ENCODE peak calls at places on chromosome 1, in eight cellular contexts. U is fibroblast of mammary gland, J is AG09309, S is dorsolateral prefrontal cortex, Y is mesothelial cell of epicardium, P is RWPE1, I is kidney, O is AG09319. G is an unnamed sample.

GRCh38 chr1:198713081-198713480 is 74.2 kb downstream of the PTPRC start:
- DNase-seq in U (peak), J (peak), S (no peak), Y (no peak), P (peak), I (no peak), O (no peak), G (no peak)

GRCh38 chr1:168893359-168893791 is 164.4 kb upstream of the DPT start:
- DNase-seq in U (peak), J (no peak), S (peak), Y (no peak), P (peak), I (no peak), O (no peak), G (no peak)

GRCh38 chr1:230308821-230309220 is 117.3 kb downstream of the PGBD5 start:
- DNase-seq in U (no peak), J (no peak), S (no peak), Y (no peak), P (no peak), I (peak), O (no peak), G (no peak)

GRCh38 chr1:179380299-179380698 is 14.5 kb downstream of the AXDND1 start:
- DNase-seq in U (no peak), J (no peak), S (no peak), Y (no peak), P (no peak), I (no peak), O (no peak), G (no peak)

GRCh38 chr1:239675735-239676134 is 289.4 kb downstream of the CHRM3 start:
- DNase-seq in U (no peak), J (no peak), S (no peak), Y (no peak), P (no peak), I (no peak), O (no peak), G (no peak)

GRCh38 chr1:170698301-170698700 is 34.4 kb downstream of the PRRX1 start:
- DNase-seq in U (no peak), J (no peak), S (no peak), Y (no peak), P (no peak), I (no peak), O (no peak), G (no peak)

GRCh38 chr1:50929376-50929958 is 30.6 kb downstream of the FAF1 start:
- DNase-seq in U (peak), J (peak), S (no peak), Y (no peak), P (peak), I (no peak), O (peak), G (no peak)

GRCh38 chr1:61754545-61754944 is 12.3 kb downstream of the PATJ start:
- DNase-seq in U (no peak), J (no peak), S (no peak), Y (no peak), P (peak), I (no peak), O (no peak), G (no peak)

GRCh38 chr1:19737413-19737812 is 62.3 kb downstream of the TMCO4 start:
- DNase-seq in U (peak), J (no peak), S (no peak), Y (no peak), P (peak), I (no peak), O (no peak), G (no peak)

GRCh38 chr1:226678701-226679100 is 60.4 kb downstream of the ITPKB start:
- DNase-seq in U (no peak), J (no peak), S (no peak), Y (no peak), P (no peak), I (no peak), O (no peak), G (no peak)

GRCh38 chr1:78426398-78426797 is 64.4 kb upstream of the PTGFR start:
- DNase-seq in U (no peak), J (no peak), S (no peak), Y (no peak), P (no peak), I (no peak), O (no peak), G (no peak)

GRCh38 chr1:172241540-172241939 is 178.9 kb upstream of the C1orf105 start:
- DNase-seq in U (no peak), J (no peak), S (no peak), Y (no peak), P (no peak), I (no peak), O (no peak), G (no peak)

GRCh38 chr1:106952766-106953165 is 103.7 kb upstream of the PRMT6 start:
- DNase-seq in U (peak), J (no peak), S (no peak), Y (no peak), P (peak), I (no peak), O (no peak), G (no peak)

GRCh38 chr1:150173161-150173585 is 23.5 kb downstream of the PLEKHO1 start:
- DNase-seq in U (no peak), J (no peak), S (no peak), Y (no peak), P (no peak), I (no peak), O (no peak), G (no peak)

GRCh38 chr1:39122056-39122455 is 82.4 kb upstream of the MACF1 start:
- DNase-seq in U (no peak), J (no peak), S (no peak), Y (no peak), P (no peak), I (no peak), O (no peak), G (no peak)

GRCh38 chr1:180188103-180188506 is 33.4 kb downstream of the QSOX1 start:
- DNase-seq in U (peak), J (no peak), S (peak), Y (no peak), P (peak), I (no peak), O (no peak), G (peak)

GRCh38 chr1:183871142-183871541 is 66.2 kb downstream of the RGL1 start:
- DNase-seq in U (peak), J (no peak), S (no peak), Y (no peak), P (no peak), I (no peak), O (no peak), G (no peak)

GRCh38 chr1:222098382-222098781 is 356.5 kb upstream of the DUSP10 start:
- DNase-seq in U (no peak), J (no peak), S (no peak), Y (no peak), P (no peak), I (no peak), O (no peak), G (no peak)

GRCh38 chr1:59238993-59239392 is 57.9 kb upstream of the FGGY start:
- DNase-seq in U (no peak), J (no peak), S (no peak), Y (no peak), P (no peak), I (no peak), O (no peak), G (no peak)

GRCh38 chr1:79431341-79431740 is 424.8 kb upstream of the ADGRL4 start:
- DNase-seq in U (no peak), J (no peak), S (no peak), Y (no peak), P (no peak), I (no peak), O (no peak), G (no peak)

GRCh38 chr1:165257969-165258459 is 98.5 kb downstream of the LMX1A start:
- DNase-seq in U (peak), J (peak), S (no peak), Y (peak), P (peak), I (no peak), O (peak), G (peak)

GRCh38 chr1:155003766-155004351 is 1.3 kb downstream of the ZBTB7B start:
- DNase-seq in U (peak), J (no peak), S (peak), Y (no peak), P (no peak), I (peak), O (no peak), G (no peak)

GRCh38 chr1:28036431-28036830 is 52.0 kb downstream of the EYA3 start:
- DNase-seq in U (no peak), J (no peak), S (no peak), Y (no peak), P (no peak), I (no peak), O (no peak), G (no peak)

GRCh38 chr1:228488818-228489674 is 1.9 kb downstream of the RNF187 start:
- DNase-seq in U (no peak), J (no peak), S (no peak), Y (no peak), P (no peak), I (no peak), O (no peak), G (no peak)

GRCh38 chr1:201359031-201359872 is 18.2 kb downstream of the TNNT2 start:
- DNase-seq in U (no peak), J (no peak), S (no peak), Y (no peak), P (no peak), I (peak), O (no peak), G (no peak)

GRCh38 chr1:54866801-54867716 is 19.9 kb downstream of the DHCR24 start:
- DNase-seq in U (no peak), J (no peak), S (no peak), Y (no peak), P (no peak), I (no peak), O (no peak), G (no peak)

GRCh38 chr1:32332290-32333079 is 3.5 kb downstream of the MARCKSL1 start:
- DNase-seq in U (no peak), J (no peak), S (peak), Y (no peak), P (no peak), I (peak), O (no peak), G (no peak)

GRCh38 chr1:181104790-181105133 is 16.3 kb downstream of the IER5 start:
- DNase-seq in U (no peak), J (no peak), S (no peak), Y (peak), P (no peak), I (no peak), O (no peak), G (peak)

GRCh38 chr1:59414406-59415133 is 117.7 kb downstream of the FGGY start:
- DNase-seq in U (peak), J (peak), S (no peak), Y (no peak), P (no peak), I (no peak), O (no peak), G (no peak)

GRCh38 chr1:71231751-71232150 is 150.9 kb upstream of the ZRANB2 start:
- DNase-seq in U (no peak), J (no peak), S (no peak), Y (no peak), P (no peak), I (no peak), O (no peak), G (no peak)

GRCh38 chr1:155466996-155467395 is 95.6 kb downstream of the ASH1L start:
- DNase-seq in U (peak), J (no peak), S (no peak), Y (no peak), P (peak), I (no peak), O (no peak), G (no peak)

DNA sequence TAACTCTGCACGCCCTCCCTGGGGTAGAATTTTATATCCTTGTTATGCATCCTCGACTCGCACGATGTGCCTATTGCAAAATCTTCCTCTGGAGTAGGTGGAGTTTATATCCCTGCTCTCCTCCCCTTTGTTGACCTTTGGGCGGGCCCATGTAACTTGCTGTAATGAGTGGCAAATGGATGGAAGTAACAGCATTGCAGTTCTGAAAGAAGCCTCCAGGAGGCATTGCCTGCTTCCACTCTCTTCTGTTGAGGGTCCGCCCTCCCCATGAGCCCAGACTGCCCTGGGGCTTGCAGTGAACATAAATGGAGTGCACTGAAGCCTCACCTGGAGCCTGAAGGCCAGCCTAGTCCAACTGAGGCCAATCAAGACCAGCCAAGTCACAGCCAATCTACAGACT is 62.2 kb upstream of the GRIK3 start:
- DNase-seq in U (no peak), J (no peak), S (no peak), Y (no peak), P (no peak), I (no peak), O (no peak), G (peak)
- TF ChIP-seq CTCF in U (no peak), J (no peak), S (no peak), Y (peak), P (no peak), I (no peak), O (no peak), G (peak)

DNA sequence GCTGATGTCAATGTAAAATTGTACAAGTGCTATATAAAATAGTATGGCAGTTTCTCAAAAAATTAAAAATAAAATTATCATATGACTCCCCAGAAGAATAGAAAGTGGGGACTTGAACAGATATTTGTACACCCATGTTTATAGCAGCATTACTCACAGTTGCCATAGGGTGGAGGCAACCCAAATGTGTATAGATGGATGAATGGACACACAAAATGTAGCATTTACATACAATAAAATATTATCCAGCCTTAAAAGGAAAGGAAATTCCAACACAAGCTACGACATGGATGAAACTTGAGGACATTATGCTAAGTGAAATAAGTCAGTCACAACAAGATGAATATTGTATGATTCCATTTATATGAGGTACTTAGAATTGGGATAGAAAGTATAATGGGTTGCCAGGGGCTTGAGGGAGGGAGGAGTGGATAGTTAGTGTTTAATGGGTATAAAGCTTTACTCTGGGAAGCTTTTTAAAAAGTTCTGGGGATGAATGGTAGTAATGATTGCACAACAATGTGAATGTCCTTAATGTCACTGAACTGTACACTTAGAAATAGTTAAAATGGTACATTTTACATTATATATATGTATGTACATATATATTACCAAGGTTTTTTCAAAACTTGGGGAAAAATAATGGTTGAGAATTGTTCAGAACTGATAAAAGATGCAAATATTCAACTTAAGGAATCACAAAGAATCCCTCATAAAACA is 53.0 kb upstream of the ADORA3 start:
- DNase-seq in U (no peak), J (no peak), S (no peak), Y (no peak), P (no peak), I (no peak), O (no peak), G (no peak)
- TF ChIP-seq CTCF in U (no peak), J (no peak), S (no peak), Y (no peak), P (no peak), I (no peak), O (no peak), G (no peak)

DNA sequence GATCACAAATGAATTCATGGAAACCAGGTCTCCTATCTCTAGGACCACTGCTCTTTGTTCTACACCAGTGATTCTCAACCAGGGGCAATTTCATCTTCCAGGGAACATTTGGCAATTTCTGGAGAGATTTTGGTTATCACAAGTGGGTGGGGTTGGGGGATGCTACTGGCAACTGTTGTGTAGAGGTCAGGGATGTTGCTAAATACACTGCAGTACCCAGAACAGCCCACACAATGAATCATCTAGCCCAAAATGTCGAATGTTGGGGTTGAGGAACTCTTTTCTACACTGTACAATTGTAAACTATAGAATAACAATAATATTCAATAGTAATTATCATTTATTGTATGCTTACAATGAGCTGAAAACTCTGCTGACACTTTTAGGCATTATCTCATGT is 55.7 kb upstream of the UBE2U start:
- DNase-seq in U (peak), J (no peak), S (no peak), Y (no peak), P (no peak), I (no peak), O (no peak), G (no peak)
- TF ChIP-seq CTCF in U (no peak), J (no peak), S (no peak), Y (no peak), P (no peak), I (no peak), O (no peak), G (no peak)

GRCh38 chr1:117825414-117825813 is 104.0 kb downstream of the GDAP2 start:
- DNase-seq in U (peak), J (no peak), S (no peak), Y (no peak), P (no peak), I (no peak), O (no peak), G (no peak)

GRCh38 chr1:117826551-117827078 is 102.8 kb downstream of the GDAP2 start:
- DNase-seq in U (peak), J (peak), S (no peak), Y (no peak), P (peak), I (peak), O (no peak), G (no peak)

GRCh38 chr1:117830222-117830621 is 99.2 kb downstream of the GDAP2 start:
- DNase-seq in U (no peak), J (no peak), S (no peak), Y (no peak), P (no peak), I (no peak), O (no peak), G (no peak)

GRCh38 chr1:117826119-117826518 is 103.3 kb downstream of the GDAP2 start:
- DNase-seq in U (no peak), J (no peak), S (no peak), Y (no peak), P (no peak), I (no peak), O (no peak), G (no peak)

DNA sequence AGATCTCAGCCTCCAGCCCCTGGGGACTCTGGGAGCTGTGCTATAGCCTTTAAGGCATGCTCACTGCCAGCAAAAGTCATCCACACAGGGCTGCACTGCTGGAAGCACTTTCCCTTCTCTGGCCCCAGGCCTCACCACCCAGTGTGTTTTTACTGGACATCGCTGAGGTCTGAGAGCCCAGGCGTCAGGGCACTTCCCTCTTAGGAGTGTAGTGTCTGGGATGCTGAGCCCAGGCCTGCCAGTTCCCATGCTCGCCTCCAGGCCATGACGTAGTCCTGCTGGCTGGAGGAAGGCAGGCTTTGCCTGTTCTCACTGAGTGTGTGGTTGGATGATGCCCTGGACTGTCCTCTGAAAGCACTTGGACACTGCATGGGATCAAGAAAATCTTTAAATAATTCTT is 101.2 kb downstream of the GDAP2 start:
- DNase-seq in U (peak), J (peak), S (no peak), Y (no peak), P (no peak), I (peak), O (no peak), G (no peak)
- TF ChIP-seq CTCF in U (no peak), J (peak), S (no peak), Y (no peak), P (no peak), I (no peak), O (no peak), G (no peak)

DNA sequence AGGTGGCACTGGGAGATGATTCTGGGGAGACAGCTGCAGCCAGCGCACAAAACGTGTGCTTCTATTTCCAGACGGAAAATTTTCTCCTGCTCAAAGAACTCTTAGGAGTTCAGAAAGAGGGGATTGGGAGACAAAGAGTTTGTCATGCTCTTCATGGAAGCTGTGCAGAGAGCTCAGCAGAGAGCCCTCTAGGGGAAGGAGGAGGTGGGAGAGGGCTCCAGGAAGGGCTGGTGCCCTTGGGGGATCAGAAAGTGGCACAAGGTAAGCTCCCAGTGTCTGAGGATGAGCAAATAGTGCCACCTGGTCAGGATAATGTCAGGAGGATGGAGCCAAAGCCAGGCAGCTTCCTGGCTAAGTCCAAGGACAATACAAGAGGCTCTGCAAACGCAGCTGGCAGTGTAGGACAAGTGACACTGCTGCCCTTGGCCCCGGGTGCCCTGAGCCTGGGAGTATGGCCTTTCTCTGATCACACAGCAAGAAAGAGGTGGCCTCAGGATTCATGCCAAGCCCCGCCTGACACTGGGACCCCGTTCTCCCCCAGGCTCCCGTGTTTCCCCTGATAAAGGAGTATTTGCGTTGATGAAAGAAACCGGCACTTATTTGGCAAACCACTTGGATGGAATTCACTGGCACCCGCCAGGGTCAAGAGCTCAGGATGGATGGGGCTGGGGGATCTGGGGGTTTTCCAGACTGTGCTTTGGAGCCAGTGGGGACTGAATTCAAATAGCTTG is 254.0 kb downstream of the PTPRU start:
- DNase-seq in U (no peak), J (no peak), S (no peak), Y (no peak), P (no peak), I (no peak), O (no peak), G (no peak)
- TF ChIP-seq CTCF in U (no peak), J (no peak), S (no peak), Y (no peak), P (no peak), I (no peak), O (no peak), G (no peak)

GRCh38 chr1:24778141-24778540 is 32.9 kb downstream of the CLIC4 start:
- DNase-seq in U (no peak), J (no peak), S (no peak), Y (no peak), P (no peak), I (no peak), O (no peak), G (no peak)
- TF ChIP-seq CTCF in U (no peak), J (no peak), S (no peak), Y (no peak), P (no peak), I (no peak), O (no peak), G (no peak)

GRCh38 chr1:153617677-153618076 is 1.6 kb upstream of the S100A14 start:
- DNase-seq in U (peak), J (no peak), S (no peak), Y (no peak), P (no peak), I (peak), O (peak), G (peak)
- TF ChIP-seq CTCF in U (peak), J (peak), S (peak), Y (no peak), P (no peak), I (peak), O (peak), G (peak)

G was measured in neural crest cell.